ENCODE peak calls at places on chromosomes 6 and 20, in four cellular contexts. One of them, this sample, is unnamed. For H3K36me3, the result is how much of the 10 kb centered on the place peaks cover.

GRCh38 chr20:53582574-53583351 is 10.9 kb downstream of the ZNF217 start:
- DNase-seq in psoas muscle: no peak
- DNase-seq in keratinocyte: peak
- DNase-seq in spleen: no peak
- DNase-seq in this sample: no peak

GRCh38 chr6:111480988-111481830 is 1.8 kb downstream of the REV3L start:
- DNase-seq in spleen: no peak
- DNase-seq in keratinocyte: no peak
- DNase-seq in psoas muscle: no peak
- DNase-seq in this sample: no peak

GRCh38 chr6:107815846-107816245 is 8.3 kb downstream of the SCML4 start:
- DNase-seq in psoas muscle: no peak
- DNase-seq in keratinocyte: no peak
- DNase-seq in spleen: no peak
- DNase-seq in this sample: no peak

GRCh38 chr6:157187182-157188093 is 135.9 kb downstream of the TMEM242 start:
- DNase-seq in spleen: no peak
- DNase-seq in keratinocyte: no peak
- DNase-seq in psoas muscle: no peak
- DNase-seq in this sample: no peak

GRCh38 chr6:31585531-31585930 is 546 bp upstream of the LST1 start:
- DNase-seq in keratinocyte: no peak
- DNase-seq in psoas muscle: no peak
- DNase-seq in spleen: peak
- DNase-seq in this sample: no peak

GRCh38 chr20:8213270-8213669 is 81.2 kb downstream of the PLCB1 start:
- DNase-seq in psoas muscle: no peak
- DNase-seq in keratinocyte: no peak
- DNase-seq in spleen: no peak
- DNase-seq in this sample: no peak

GRCh38 chr6:168034537-168034936 is 37.1 kb downstream of the KIF25 start:
- DNase-seq in spleen: peak
- DNase-seq in keratinocyte: no peak
- DNase-seq in psoas muscle: no peak
- DNase-seq in this sample: no peak

GRCh38 chr20:10781526-10781925 is 107.7 kb upstream of the JAG1 start:
- DNase-seq in keratinocyte: no peak
- DNase-seq in spleen: no peak
- DNase-seq in psoas muscle: no peak
- DNase-seq in this sample: no peak

GRCh38 chr6:11433860-11434259 is 103.7 kb upstream of the TMEM170B start:
- DNase-seq in keratinocyte: no peak
- DNase-seq in psoas muscle: no peak
- DNase-seq in spleen: no peak
- DNase-seq in this sample: no peak

GRCh38 chr6:10250655-10251220 is 164.1 kb downstream of the TFAP2A start:
- DNase-seq in keratinocyte: no peak
- DNase-seq in psoas muscle: no peak
- DNase-seq in spleen: no peak
- DNase-seq in this sample: no peak

GRCh38 chr6:56977192-56977591 is 22.3 kb downstream of the BEND6 start:
- DNase-seq in spleen: no peak
- DNase-seq in keratinocyte: no peak
- DNase-seq in psoas muscle: no peak
- DNase-seq in this sample: no peak
- H3K27ac ChIP-seq in spleen: no peak
- H3K27ac ChIP-seq in keratinocyte: no peak
- H3K27ac ChIP-seq in psoas muscle: no peak
- H3K27ac ChIP-seq in this sample: no peak

GRCh38 chr6:139600919-139601470 is 226.5 kb upstream of the CITED2 start:
- DNase-seq in keratinocyte: no peak
- DNase-seq in psoas muscle: no peak
- DNase-seq in spleen: no peak
- DNase-seq in this sample: no peak
- H3K4me3 ChIP-seq in keratinocyte: no peak
- H3K4me3 ChIP-seq in psoas muscle: no peak
- H3K4me3 ChIP-seq in spleen: no peak
- H3K4me3 ChIP-seq in this sample: no peak

GRCh38 chr20:47660983-47661711 is 124.1 kb downstream of the SULF2 start:
- DNase-seq in spleen: no peak
- DNase-seq in keratinocyte: no peak
- DNase-seq in psoas muscle: no peak
- DNase-seq in this sample: no peak
- H3K36me3 ChIP-seq in spleen: under half
- H3K36me3 ChIP-seq in keratinocyte: under half
- H3K36me3 ChIP-seq in psoas muscle: under half
- H3K36me3 ChIP-seq in this sample: under half

GRCh38 chr20:31853481-31853880 is 8.1 kb upstream of the FOXS1 start:
- DNase-seq in spleen: peak
- DNase-seq in keratinocyte: no peak
- DNase-seq in psoas muscle: no peak
- DNase-seq in this sample: no peak
- H3K27ac ChIP-seq in spleen: no peak
- H3K27ac ChIP-seq in keratinocyte: no peak
- H3K27ac ChIP-seq in psoas muscle: no peak
- H3K27ac ChIP-seq in this sample: no peak

DNA sequence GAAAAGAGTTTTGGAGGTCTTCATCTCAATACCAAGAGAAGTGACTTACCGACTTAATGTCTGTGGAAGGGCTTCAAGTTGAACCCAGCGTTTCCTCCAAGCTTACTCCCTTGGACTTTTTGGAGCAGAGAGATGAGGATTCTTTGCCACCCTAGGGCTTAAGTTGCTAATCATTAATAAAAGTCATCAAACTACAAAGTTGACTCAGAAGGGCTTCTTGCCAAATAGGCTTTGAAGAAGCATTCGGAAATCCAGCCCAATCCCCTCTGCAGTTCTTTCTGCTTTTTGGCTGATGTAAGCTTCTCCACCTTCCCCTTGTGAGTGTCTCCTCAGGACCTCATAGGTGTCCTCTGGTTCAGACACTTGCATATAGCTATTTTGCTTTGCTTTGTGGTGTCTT is at the start of gene SLC17A3:
- DNase-seq in keratinocyte: no peak
- DNase-seq in spleen: no peak
- DNase-seq in psoas muscle: no peak
- DNase-seq in this sample: no peak
- H3K4me3 ChIP-seq in keratinocyte: no peak
- H3K4me3 ChIP-seq in spleen: no peak
- H3K4me3 ChIP-seq in psoas muscle: no peak
- H3K4me3 ChIP-seq in this sample: no peak

DNA sequence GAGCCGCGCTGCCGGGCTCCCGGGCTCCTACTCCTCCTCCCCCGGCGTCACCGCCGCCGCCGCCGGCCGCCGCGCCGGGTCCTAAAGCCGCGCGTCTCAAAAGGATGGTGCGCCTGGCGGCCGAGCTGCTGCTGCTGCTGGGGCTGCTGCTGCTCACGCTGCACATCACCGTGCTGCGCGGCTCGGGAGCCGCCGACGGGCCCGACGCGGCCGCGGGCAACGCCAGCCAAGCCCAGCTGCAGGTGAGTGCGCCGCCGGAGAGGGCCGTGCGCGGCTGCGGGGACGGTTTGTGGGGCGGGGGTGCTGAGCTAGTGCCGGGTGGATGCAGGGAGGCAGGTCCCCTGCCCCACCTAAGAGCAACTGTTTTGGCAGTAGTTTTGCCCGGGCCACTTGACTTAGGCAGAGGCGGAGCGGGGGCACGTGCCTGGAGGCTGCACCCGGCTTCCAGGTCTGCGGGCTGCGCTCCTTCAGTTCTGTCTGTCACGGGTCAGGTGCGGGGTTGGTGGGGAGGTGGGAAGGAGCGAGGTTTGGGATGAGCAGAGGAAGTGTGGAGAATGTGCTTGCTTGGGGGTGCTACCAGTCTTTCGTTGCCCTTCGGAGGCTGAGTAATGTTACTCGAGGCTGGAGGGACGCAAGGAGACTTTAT is 722 bp downstream of the ISM1 start:
- DNase-seq in keratinocyte: no peak
- DNase-seq in spleen: peak
- DNase-seq in psoas muscle: peak
- DNase-seq in this sample: peak
- H3K36me3 ChIP-seq in keratinocyte: under half
- H3K36me3 ChIP-seq in spleen: under half
- H3K36me3 ChIP-seq in psoas muscle: under half
- H3K36me3 ChIP-seq in this sample: under half

GRCh38 chr20:41183831-41184230 is 46.5 kb downstream of the PLCG1 start:
- DNase-seq in keratinocyte: no peak
- DNase-seq in psoas muscle: no peak
- DNase-seq in spleen: no peak
- DNase-seq in this sample: no peak
- H3K27ac ChIP-seq in keratinocyte: no peak
- H3K27ac ChIP-seq in psoas muscle: no peak
- H3K27ac ChIP-seq in spleen: no peak
- H3K27ac ChIP-seq in this sample: no peak

GRCh38 chr6:109877028-109877726 is 100.9 kb upstream of the GPR6 start:
- DNase-seq in keratinocyte: no peak
- DNase-seq in spleen: no peak
- DNase-seq in psoas muscle: no peak
- DNase-seq in this sample: no peak

GRCh38 chr6:109874621-109875020 is 103.5 kb upstream of the GPR6 start:
- DNase-seq in psoas muscle: no peak
- DNase-seq in spleen: no peak
- DNase-seq in keratinocyte: no peak
- DNase-seq in this sample: no peak

GRCh38 chr6:109875973-109876372 is 102.1 kb upstream of the GPR6 start:
- DNase-seq in keratinocyte: no peak
- DNase-seq in psoas muscle: no peak
- DNase-seq in spleen: no peak
- DNase-seq in this sample: no peak

GRCh38 chr6:109878291-109878690 is 99.8 kb upstream of the GPR6 start:
- DNase-seq in spleen: no peak
- DNase-seq in keratinocyte: no peak
- DNase-seq in psoas muscle: no peak
- DNase-seq in this sample: no peak

GRCh38 chr6:109879521-109879920 is 98.6 kb upstream of the GPR6 start:
- DNase-seq in psoas muscle: no peak
- DNase-seq in spleen: no peak
- DNase-seq in keratinocyte: no peak
- DNase-seq in this sample: no peak
- H3K4me3 ChIP-seq in psoas muscle: no peak
- H3K4me3 ChIP-seq in spleen: no peak
- H3K4me3 ChIP-seq in keratinocyte: no peak
- H3K4me3 ChIP-seq in this sample: no peak

GRCh38 chr20:32789896-32790750 is 27.9 kb downstream of the DNMT3B start:
- DNase-seq in spleen: peak
- DNase-seq in psoas muscle: peak
- DNase-seq in keratinocyte: no peak
- DNase-seq in this sample: peak
- H3K36me3 ChIP-seq in spleen: under half
- H3K36me3 ChIP-seq in psoas muscle: under half
- H3K36me3 ChIP-seq in keratinocyte: under half
- H3K36me3 ChIP-seq in this sample: under half

GRCh38 chr6:7234547-7234946 is 78.5 kb downstream of the SSR1 start:
- DNase-seq in keratinocyte: no peak
- DNase-seq in psoas muscle: no peak
- DNase-seq in spleen: no peak
- DNase-seq in this sample: no peak
- H3K27ac ChIP-seq in keratinocyte: no peak
- H3K27ac ChIP-seq in psoas muscle: no peak
- H3K27ac ChIP-seq in spleen: no peak
- H3K27ac ChIP-seq in this sample: no peak

This sample was measured in left lung.